ENCODE peak calls at places on chromosomes 7 and 10, in five cellular contexts. Q is GM23248, U is endothelial cell of umbilical vein, S is HepG2, V is PC-3. M is an unnamed sample.

GRCh38 chr7:12638851-12639467 is 48.5 kb upstream of the ARL4A start:
- DNase-seq in U (peak; percentile 50), V (peak; percentile 86), S (peak; percentile 43), Q (peak; percentile 60), M (peak; percentile 66)

GRCh38 chr10:102508506-102508905 is 4.7 kb downstream of the SUFU start:
- DNase-seq in Q (no peak), S (no peak), V (no peak), U (no peak), M (no peak)

GRCh38 chr10:42975558-42976352 is 101.1 kb upstream of the RET start:
- DNase-seq in U (no peak), V (peak; percentile 62), S (peak; percentile 20), Q (no peak), M (no peak)

GRCh38 chr7:24835643-24836042 is 78.4 kb upstream of the GSDME start:
- DNase-seq in S (no peak), U (no peak), Q (no peak), V (no peak), M (no peak)

GRCh38 chr7:112537822-112538221 is 57.0 kb downstream of the LSMEM1 start:
- DNase-seq in S (no peak), Q (no peak), V (no peak), U (no peak), M (no peak)

GRCh38 chr10:3467052-3467906 is 294.7 kb upstream of the PITRM1 start:
- DNase-seq in S (no peak), V (peak; percentile 86), Q (peak; percentile 98), U (peak; percentile 99), M (peak; percentile 41)

GRCh38 chr7:119999743-120000475 is 273.1 kb upstream of the KCND2 start:
- DNase-seq in S (no peak), U (no peak), Q (no peak), V (no peak), M (no peak)

GRCh38 chr7:128137096-128137655 is 103.9 kb upstream of the LEP start:
- DNase-seq in S (peak; percentile 34), Q (peak; percentile 78), U (peak; percentile 35), V (peak; percentile 19), M (no peak)

GRCh38 chr7:70774895-70775527 is 356.9 kb upstream of the GALNT17 start:
- DNase-seq in U (no peak), S (no peak), Q (no peak), V (no peak), M (no peak)

GRCh38 chr10:100736809-100737358 is 8.5 kb upstream of the PAX2 start:
- DNase-seq in S (no peak), Q (no peak), U (no peak), V (no peak), M (no peak)

GRCh38 chr10:100735087-100735344 is 10.4 kb upstream of the PAX2 start:
- DNase-seq in S (no peak), V (no peak), Q (no peak), U (no peak), M (no peak)

GRCh38 chr10:100735345-100736143 is 9.8 kb upstream of the PAX2 start:
- DNase-seq in Q (no peak), V (no peak), U (no peak), S (no peak), M (no peak)

GRCh38 chr10:100737359-100738054 is 7.9 kb upstream of the PAX2 start:
- DNase-seq in V (no peak), S (no peak), U (no peak), Q (no peak), M (no peak)

DNA sequence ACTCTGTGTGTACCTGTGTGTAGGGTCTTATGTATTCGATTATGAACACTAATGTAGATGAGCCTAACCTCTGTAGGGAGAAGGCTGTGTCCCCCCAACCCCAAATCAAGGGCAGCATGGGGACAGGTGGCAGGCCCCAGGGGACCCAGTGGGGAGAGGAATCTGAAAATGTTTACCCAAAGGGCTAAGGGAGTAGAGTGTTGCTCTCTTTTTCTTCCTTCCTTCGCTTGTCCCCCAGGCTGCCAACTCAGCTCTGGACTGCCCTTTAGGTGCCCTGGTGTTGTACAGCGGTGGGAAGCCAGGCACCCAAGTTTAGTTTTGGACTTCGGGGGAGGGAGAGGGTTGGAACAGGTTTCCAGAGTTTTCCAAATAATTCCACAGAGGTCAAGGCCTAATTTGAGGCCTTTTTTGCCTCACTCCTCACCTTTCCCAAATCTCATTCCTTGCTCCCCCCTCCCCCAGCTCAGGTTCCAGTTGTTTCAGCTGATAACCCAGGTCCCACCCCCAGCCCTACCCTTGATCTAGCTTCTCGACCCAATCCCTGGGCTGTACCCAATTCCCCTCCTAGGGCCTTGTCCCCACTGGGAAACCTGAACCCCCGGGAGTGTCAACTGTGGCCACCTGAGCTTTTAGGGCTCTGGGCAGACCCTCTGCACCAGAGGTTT is 9.1 kb upstream of the PAX2 start:
- DNase-seq in Q (no peak), U (no peak), S (no peak), V (no peak), M (no peak)
- TF ChIP-seq EZH2 in Q (no peak), U (no peak), S (no peak), V (no peak), M (no peak)

GRCh38 chr10:93072225-93072712 is 1.4 kb upstream of the CYP26A1 start:
- DNase-seq in Q (peak; percentile 18), V (peak; percentile 21), S (no peak), U (no peak), M (no peak)
- TF ChIP-seq EZH2 in Q (no peak), V (no peak), S (no peak), U (peak; percentile 96), M (peak; percentile 72)

GRCh38 chr7:27236053-27236410 is 6.6 kb upstream of the EVX1 start:
- DNase-seq in V (no peak), U (no peak), S (no peak), Q (no peak), M (no peak)

GRCh38 chr7:27238979-27239779 is 3.4 kb upstream of the EVX1 start:
- DNase-seq in U (no peak), V (no peak), S (no peak), Q (no peak), M (no peak)

GRCh38 chr7:27239780-27240731 is 2.5 kb upstream of the EVX1 start:
- DNase-seq in Q (no peak), S (no peak), V (no peak), U (no peak), M (no peak)

GRCh38 chr7:27237735-27238334 is 4.8 kb upstream of the EVX1 start:
- DNase-seq in S (no peak), U (no peak), Q (peak; percentile 87), V (peak; percentile 58), M (no peak)

DNA sequence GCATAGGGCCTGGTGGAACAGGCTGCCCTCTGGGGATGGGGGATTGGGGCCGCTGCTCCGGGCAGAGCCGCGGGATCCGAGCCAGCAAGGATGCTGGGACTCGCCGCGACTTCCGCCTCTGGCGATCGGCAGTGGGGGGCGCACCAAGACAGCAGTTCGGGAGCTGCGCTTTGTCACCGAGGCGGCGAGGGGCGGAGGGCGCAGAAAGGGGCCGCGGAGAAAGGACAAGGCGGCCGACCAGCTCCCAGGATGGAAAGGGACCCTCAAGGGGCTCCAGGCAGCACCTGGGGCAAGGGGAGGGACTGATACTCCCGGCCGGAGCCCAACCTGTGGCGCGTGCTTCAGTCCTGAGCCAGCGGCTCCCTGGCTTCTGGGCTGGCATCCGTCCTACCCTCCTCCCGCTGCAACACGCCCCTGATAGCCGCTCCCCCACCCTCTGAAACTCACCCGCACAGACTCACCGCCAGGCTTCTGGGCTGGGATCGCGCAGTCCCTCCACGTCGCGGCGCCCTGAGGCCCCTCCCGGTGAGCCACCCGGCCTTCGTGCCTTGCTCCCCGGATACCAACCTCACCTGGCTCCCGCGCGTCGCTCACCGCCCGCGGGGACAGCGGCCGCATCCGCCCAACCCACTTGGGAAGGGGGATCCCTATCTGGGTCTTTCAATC is 7.1 kb upstream of the EVX1 start:
- DNase-seq in U (no peak), S (peak; percentile 13), Q (peak; percentile 59), V (peak; percentile 62), M (peak; percentile 46)
- TF ChIP-seq EZH2 in U (no peak), S (no peak), Q (no peak), V (no peak), M (peak; percentile 92)

GRCh38 chr10:28090506-28090905 is 91.6 kb upstream of the ODAD2 start:
- DNase-seq in S (no peak), V (no peak), U (no peak), Q (no peak), M (no peak)

GRCh38 chr10:28089467-28089866 is 90.6 kb upstream of the ODAD2 start:
- DNase-seq in V (peak; percentile 81), U (peak; percentile 63), S (no peak), Q (peak; percentile 71), M (peak; percentile 15)

GRCh38 chr10:28091913-28092312 is 93.0 kb upstream of the ODAD2 start:
- DNase-seq in U (peak; percentile 62), S (no peak), Q (no peak), V (no peak), M (no peak)

GRCh38 chr10:28082885-28083284 is 84.0 kb upstream of the ODAD2 start:
- DNase-seq in U (no peak), Q (no peak), S (no peak), V (no peak), M (no peak)

GRCh38 chr10:28087675-28088351 is 88.9 kb upstream of the ODAD2 start:
- DNase-seq in V (peak; percentile 47), U (peak; percentile 44), S (no peak), Q (peak; percentile 67), M (peak; percentile 32)
- TF ChIP-seq EZH2 in V (no peak), U (no peak), S (no peak), Q (no peak), M (no peak)

M was measured in A673.